ENCODE peak calls at places on chromosome 19, in four cellular contexts. One of them, this sample, is unnamed.

GRCh38 chr19:30084390-30084819 is 142.4 kb downstream of the URI1 start:
- DNase-seq in pancreas: no peak
- DNase-seq in effector memory CD4-positive, alpha-beta T cell: no peak
- DNase-seq in ascending aorta: no peak
- DNase-seq in this sample: no peak

GRCh38 chr19:16737909-16738308 is 18.3 kb downstream of the NWD1 start:
- DNase-seq in pancreas: no peak
- DNase-seq in effector memory CD4-positive, alpha-beta T cell: no peak
- DNase-seq in ascending aorta: no peak
- DNase-seq in this sample: no peak

GRCh38 chr19:28394705-28395104 is 818.2 kb downstream of the UQCRFS1 start:
- DNase-seq in pancreas: no peak
- DNase-seq in effector memory CD4-positive, alpha-beta T cell: no peak
- DNase-seq in ascending aorta: no peak
- DNase-seq in this sample: no peak

GRCh38 chr19:2561895-2562294 is 86.0 kb downstream of the GADD45B start:
- DNase-seq in pancreas: no peak
- DNase-seq in effector memory CD4-positive, alpha-beta T cell: peak; percentile 19
- DNase-seq in ascending aorta: no peak
- DNase-seq in this sample: no peak

GRCh38 chr19:11028146-11028545 is 61.1 kb upstream of the LDLR start:
- DNase-seq in pancreas: no peak
- DNase-seq in effector memory CD4-positive, alpha-beta T cell: no peak
- DNase-seq in ascending aorta: no peak
- DNase-seq in this sample: no peak

GRCh38 chr19:16594681-16595091 is 22.5 kb upstream of the SLC35E1 start:
- DNase-seq in pancreas: no peak
- DNase-seq in effector memory CD4-positive, alpha-beta T cell: peak; percentile 37
- DNase-seq in ascending aorta: no peak
- DNase-seq in this sample: no peak

GRCh38 chr19:50493171-50493570 is 16.5 kb upstream of the GARIN5A start:
- DNase-seq in pancreas: no peak
- DNase-seq in effector memory CD4-positive, alpha-beta T cell: no peak
- DNase-seq in ascending aorta: no peak
- DNase-seq in this sample: no peak

GRCh38 chr19:39372047-39372802 is 18.7 kb downstream of the PAF1 start:
- DNase-seq in pancreas: no peak
- DNase-seq in effector memory CD4-positive, alpha-beta T cell: no peak
- DNase-seq in ascending aorta: peak; percentile 41
- DNase-seq in this sample: peak; percentile 60

GRCh38 chr19:50449236-50449899 is 16.7 kb downstream of the MYBPC2 start:
- DNase-seq in pancreas: no peak
- DNase-seq in effector memory CD4-positive, alpha-beta T cell: no peak
- DNase-seq in ascending aorta: no peak
- DNase-seq in this sample: no peak

GRCh38 chr19:48135411-48135810 is 24.8 kb upstream of the PLA2G4C start:
- DNase-seq in pancreas: no peak
- DNase-seq in effector memory CD4-positive, alpha-beta T cell: no peak
- DNase-seq in ascending aorta: no peak
- DNase-seq in this sample: no peak

GRCh38 chr19:24074720-24075119 is 12.3 kb upstream of the ZNF254 start:
- DNase-seq in pancreas: no peak
- DNase-seq in effector memory CD4-positive, alpha-beta T cell: no peak
- DNase-seq in ascending aorta: no peak
- DNase-seq in this sample: no peak

GRCh38 chr19:50785329-50785922 is 4.8 kb upstream of the ACP4 start:
- DNase-seq in pancreas: no peak
- DNase-seq in effector memory CD4-positive, alpha-beta T cell: no peak
- DNase-seq in ascending aorta: no peak
- DNase-seq in this sample: no peak

GRCh38 chr19:2266183-2266993 is 10.2 kb upstream of the JSRP1 start:
- DNase-seq in pancreas: peak; percentile 86
- DNase-seq in effector memory CD4-positive, alpha-beta T cell: no peak
- DNase-seq in ascending aorta: peak; percentile 70
- DNase-seq in this sample: peak; percentile 60

GRCh38 chr19:30686911-30687566 is 314.9 kb downstream of the ZNF536 start:
- DNase-seq in pancreas: no peak
- DNase-seq in effector memory CD4-positive, alpha-beta T cell: no peak
- DNase-seq in ascending aorta: no peak
- DNase-seq in this sample: no peak

GRCh38 chr19:623974-624373 is 9.4 kb downstream of the POLRMT start:
- DNase-seq in pancreas: no peak
- DNase-seq in effector memory CD4-positive, alpha-beta T cell: no peak
- DNase-seq in ascending aorta: no peak
- DNase-seq in this sample: no peak

GRCh38 chr19:623175-623916 is 10.0 kb downstream of the POLRMT start:
- DNase-seq in pancreas: no peak
- DNase-seq in effector memory CD4-positive, alpha-beta T cell: no peak
- DNase-seq in ascending aorta: no peak
- DNase-seq in this sample: no peak

GRCh38 chr19:622666-623065 is 10.7 kb downstream of the POLRMT start:
- DNase-seq in pancreas: no peak
- DNase-seq in effector memory CD4-positive, alpha-beta T cell: no peak
- DNase-seq in ascending aorta: no peak
- DNase-seq in this sample: no peak

GRCh38 chr19:620166-620862 is 13.0 kb downstream of the POLRMT start:
- DNase-seq in pancreas: no peak
- DNase-seq in effector memory CD4-positive, alpha-beta T cell: no peak
- DNase-seq in ascending aorta: no peak
- DNase-seq in this sample: no peak

GRCh38 chr19:621819-622218 is 11.5 kb downstream of the POLRMT start:
- DNase-seq in pancreas: no peak
- DNase-seq in effector memory CD4-positive, alpha-beta T cell: no peak
- DNase-seq in ascending aorta: no peak
- DNase-seq in this sample: no peak
- H3K4me1 ChIP-seq in pancreas: no peaks in the 10 kb centered on the region
- H3K4me1 ChIP-seq in effector memory CD4-positive, alpha-beta T cell: no peaks in the 10 kb centered on the region
- H3K4me1 ChIP-seq in ascending aorta: no peaks in the 10 kb centered on the region
- H3K4me1 ChIP-seq in this sample: no peaks in the 10 kb centered on the region

GRCh38 chr19:7419153-7419552 is 69.7 kb downstream of the PEX11G start:
- DNase-seq in pancreas: no peak
- DNase-seq in effector memory CD4-positive, alpha-beta T cell: no peak
- DNase-seq in ascending aorta: no peak
- DNase-seq in this sample: no peak
- H3K36me3 ChIP-seq in pancreas: no peaks in the 10 kb centered on the region
- H3K36me3 ChIP-seq in effector memory CD4-positive, alpha-beta T cell: peaks cover 61% of the 10 kb centered on the region
- H3K36me3 ChIP-seq in ascending aorta: peaks cover 3% of the 10 kb centered on the region
- H3K36me3 ChIP-seq in this sample: peaks cover 5% of the 10 kb centered on the region

GRCh38 chr19:3708207-3708931 is at the start of gene TJP3:
- DNase-seq in pancreas: peak; percentile 72
- DNase-seq in effector memory CD4-positive, alpha-beta T cell: no peak
- DNase-seq in ascending aorta: no peak
- DNase-seq in this sample: no peak
- H3K27ac ChIP-seq in pancreas: peak within 1 kb of the TSS; percentile 60
- H3K27ac ChIP-seq in effector memory CD4-positive, alpha-beta T cell: no peak within 1 kb of the TSS
- H3K27ac ChIP-seq in ascending aorta: no peak within 1 kb of the TSS
- H3K27ac ChIP-seq in this sample: no peak within 1 kb of the TSS

DNA sequence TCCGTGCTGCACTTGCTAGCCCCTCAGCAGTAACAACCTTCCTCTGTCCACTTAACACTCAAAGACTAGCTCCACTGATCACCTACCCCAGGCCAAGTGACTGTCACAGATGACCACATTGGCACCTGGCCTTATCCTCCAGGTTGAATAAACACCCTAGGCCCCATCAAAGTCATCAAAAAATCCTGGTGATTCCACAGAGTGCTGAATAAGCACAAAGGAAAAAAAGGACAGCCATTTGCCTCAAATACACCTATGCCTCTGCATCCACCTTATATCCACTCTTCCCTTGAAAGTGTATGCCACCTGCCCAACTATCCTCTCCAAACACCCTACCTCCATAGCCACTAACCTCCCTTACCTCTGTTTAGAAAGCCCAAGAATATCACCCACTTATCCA is 2.7 kb downstream of the ZNF154 start:
- DNase-seq in pancreas: no peak
- DNase-seq in effector memory CD4-positive, alpha-beta T cell: no peak
- DNase-seq in ascending aorta: no peak
- DNase-seq in this sample: no peak
- H3K4me1 ChIP-seq in pancreas: no peaks in the 10 kb centered on the region
- H3K4me1 ChIP-seq in effector memory CD4-positive, alpha-beta T cell: no peaks in the 10 kb centered on the region
- H3K4me1 ChIP-seq in ascending aorta: no peaks in the 10 kb centered on the region
- H3K4me1 ChIP-seq in this sample: no peaks in the 10 kb centered on the region

GRCh38 chr19:45621389-45621788 is 17.8 kb downstream of the EML2 start:
- DNase-seq in pancreas: no peak
- DNase-seq in effector memory CD4-positive, alpha-beta T cell: no peak
- DNase-seq in ascending aorta: no peak
- DNase-seq in this sample: no peak
- H3K36me3 ChIP-seq in pancreas: no peaks in the 10 kb centered on the region
- H3K36me3 ChIP-seq in effector memory CD4-positive, alpha-beta T cell: peaks cover 50% of the 10 kb centered on the region
- H3K36me3 ChIP-seq in ascending aorta: peaks cover 70% of the 10 kb centered on the region
- H3K36me3 ChIP-seq in this sample: peaks cover 29% of the 10 kb centered on the region